ENCODE peak calls at places on chromosomes 5 and 9, in eight cellular contexts. K is HFFc6, W is fibroblast of mammary gland, S is psoas muscle, Q is uterus, R is PC-3, J is choroid plexus epithelial cell, F is mesothelial cell of epicardium. H is an unnamed sample.

GRCh38 chr5:77010281-77010680 is 19.9 kb upstream of the AGGF1 start:
- DNase-seq in K (no peak), W (no peak), S (no peak), Q (no peak), R (no peak), J (no peak), F (no peak), H (no peak)

GRCh38 chr5:91126888-91127287 is 256.2 kb downstream of the ARRDC3 start:
- DNase-seq in K (no peak), W (no peak), S (no peak), Q (no peak), R (no peak), J (no peak), F (no peak), H (no peak)

GRCh38 chr5:18394154-18394804 is 760.0 kb downstream of the TAF11L14 start:
- DNase-seq in K (peak; percentile 13), W (peak; percentile 49), S (peak; percentile 52), Q (no peak), R (peak; percentile 87), J (peak; percentile 61), F (peak; percentile 85), H (peak; percentile 60)

GRCh38 chr5:33432656-33433055 is 8.1 kb upstream of the TARS1 start:
- DNase-seq in K (no peak), W (no peak), S (no peak), Q (no peak), R (no peak), J (no peak), F (no peak), H (no peak)

GRCh38 chr9:124149992-124150391 is 107.8 kb upstream of the NEK6 start:
- DNase-seq in K (no peak), W (peak; percentile 34), S (no peak), Q (no peak), R (peak; percentile 19), J (peak; percentile 31), F (no peak), H (peak; percentile 45)

GRCh38 chr5:126234563-126235195 is 188.5 kb upstream of the GRAMD2B start:
- DNase-seq in K (no peak), W (peak; percentile 33), S (no peak), Q (no peak), R (peak; percentile 60), J (peak; percentile 66), F (no peak), H (peak; percentile 29)

GRCh38 chr5:130136300-130136699 is 232.0 kb downstream of the CHSY3 start:
- DNase-seq in K (no peak), W (peak; percentile 57), S (no peak), Q (no peak), R (no peak), J (no peak), F (no peak), H (no peak)

GRCh38 chr5:124660229-124661093 is 86.0 kb downstream of the ZNF608 start:
- DNase-seq in K (no peak), W (peak; percentile 66), S (no peak), Q (no peak), R (peak; percentile 67), J (peak; percentile 89), F (no peak), H (peak; percentile 58)

GRCh38 chr9:36559036-36559695 is 13.5 kb upstream of the MELK start:
- DNase-seq in K (peak; percentile 56), W (no peak), S (no peak), Q (no peak), R (no peak), J (peak; percentile 70), F (no peak), H (no peak)

GRCh38 chr5:15787676-15788075 is 287.7 kb downstream of the FBXL7 start:
- DNase-seq in K (no peak), W (no peak), S (no peak), Q (no peak), R (no peak), J (no peak), F (no peak), H (no peak)

GRCh38 chr5:151251001-151251551 is 1.9 kb upstream of the GM2A start:
- DNase-seq in K (no peak), W (no peak), S (no peak), Q (no peak), R (no peak), J (no peak), F (no peak), H (no peak)

GRCh38 chr5:7208911-7209310 is 187.0 kb upstream of the ADCY2 start:
- DNase-seq in K (no peak), W (no peak), S (peak; percentile 73), Q (no peak), R (no peak), J (no peak), F (no peak), H (no peak)

GRCh38 chr5:36028816-36029465 is 37.7 kb downstream of the UGT3A2 start:
- DNase-seq in K (no peak), W (no peak), S (no peak), Q (no peak), R (no peak), J (no peak), F (no peak), H (no peak)

GRCh38 chr9:127154390-127155191 is 32.2 kb upstream of the ANGPTL2 start:
- DNase-seq in K (peak; percentile 19), W (peak; percentile 79), S (peak; percentile 78), Q (peak; percentile 68), R (no peak), J (peak; percentile 75), F (no peak), H (no peak)

GRCh38 chr5:134141346-134142050 is 27.0 kb downstream of the TCF7 start:
- DNase-seq in K (peak; percentile 19), W (peak; percentile 10), S (peak; percentile 38), Q (no peak), R (peak; percentile 13), J (no peak), F (peak; percentile 26), H (no peak)

DNA sequence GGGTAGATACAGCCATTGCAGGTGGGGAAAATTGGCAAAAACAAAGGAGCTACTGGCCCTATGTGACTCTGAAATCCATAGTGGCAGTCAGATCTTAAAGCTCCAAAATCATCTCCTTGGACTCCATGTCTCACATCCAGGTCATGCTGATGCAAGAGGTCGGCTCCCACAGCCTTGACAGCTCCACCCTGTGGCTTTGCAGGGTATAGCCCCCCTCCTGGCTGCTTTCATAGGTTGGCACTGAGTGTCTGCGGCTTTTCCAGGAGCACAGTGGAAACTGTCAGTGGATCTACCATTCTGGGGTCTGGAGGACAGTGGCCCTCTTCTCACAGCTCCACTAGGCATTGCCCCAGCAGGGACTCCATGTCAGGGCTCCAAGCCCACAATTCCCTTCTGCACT is 1190.1 kb downstream of the CDH12 start:
- DNase-seq in K (no peak), W (no peak), S (no peak), Q (no peak), R (no peak), J (no peak), F (no peak), H (no peak)
- TF ChIP-seq CTCF in K (no peak), W (no peak), S (no peak), Q (no peak), R (peak; percentile 39), J (no peak), F (no peak), H (no peak)

GRCh38 chr9:69307446-69308216 is 17.4 kb upstream of the ENTREP1 start:
- DNase-seq in K (peak; percentile 55), W (no peak), S (no peak), Q (no peak), R (no peak), J (peak; percentile 84), F (no peak), H (no peak)
- TF ChIP-seq CTCF in K (peak; percentile 46), W (no peak), S (no peak), Q (no peak), R (no peak), J (no peak), F (no peak), H (no peak)

GRCh38 chr9:5146241-5146640 is 39.2 kb downstream of the INSL6 start:
- DNase-seq in K (no peak), W (no peak), S (no peak), Q (no peak), R (no peak), J (no peak), F (no peak), H (no peak)
- TF ChIP-seq CTCF in K (no peak), W (no peak), S (no peak), Q (no peak), R (no peak), J (no peak), F (no peak), H (no peak)

DNA sequence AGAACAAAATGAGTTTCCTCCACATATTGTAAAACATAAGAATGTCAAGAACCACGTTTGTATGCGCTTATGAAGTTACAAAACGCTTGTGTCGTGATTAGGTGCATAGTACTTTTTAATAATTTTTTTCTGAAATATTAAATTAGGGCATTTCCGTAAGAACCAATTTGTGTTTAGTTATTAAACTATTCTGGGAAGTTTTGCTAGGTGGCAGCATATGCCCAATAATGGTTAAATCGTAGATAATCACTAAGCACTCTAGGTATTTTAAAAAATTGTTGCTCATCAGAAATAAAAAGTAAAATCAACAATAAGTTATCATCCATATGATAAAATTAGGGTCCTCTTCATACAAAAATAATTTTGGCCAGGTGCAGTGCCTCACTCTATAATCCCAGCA is 5.4 kb downstream of the SRFBP1 start:
- DNase-seq in K (peak; percentile 18), W (peak; percentile 62), S (no peak), Q (no peak), R (peak; percentile 33), J (peak; percentile 80), F (no peak), H (no peak)
- TF ChIP-seq CTCF in K (peak; percentile 76), W (peak; percentile 40), S (peak; percentile 27), Q (peak; percentile 18), R (peak; percentile 58), J (peak; percentile 54), F (no peak), H (peak; percentile 55)

DNA sequence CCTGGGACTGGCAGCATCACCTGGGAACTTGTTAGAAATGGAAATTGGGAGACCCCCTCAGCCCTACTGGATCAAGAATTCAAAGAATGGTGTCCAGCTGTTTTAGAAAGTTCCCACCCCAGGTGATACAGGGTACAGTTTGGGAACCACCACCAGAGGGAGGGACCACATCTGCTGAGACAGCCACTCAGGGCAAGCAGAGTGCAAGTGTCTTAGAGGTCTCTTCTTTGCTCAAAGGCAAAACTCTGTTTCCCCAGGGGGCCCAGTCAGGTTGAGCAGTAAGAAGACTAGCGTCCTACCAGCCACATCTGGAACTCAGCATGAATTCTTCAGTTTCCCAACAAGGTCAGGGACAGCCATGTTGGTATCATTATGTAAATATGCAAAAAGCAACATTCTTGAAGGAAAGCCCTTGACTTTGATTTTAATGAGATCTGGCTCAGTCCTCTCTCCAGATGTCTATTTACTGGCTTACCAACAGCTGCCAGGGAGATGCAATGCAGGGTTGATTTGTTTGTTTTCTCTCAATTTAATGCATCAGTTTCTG is 46.6 kb downstream of the TGFBI start:
- DNase-seq in K (no peak), W (no peak), S (no peak), Q (no peak), R (no peak), J (peak; percentile 75), F (peak; percentile 11), H (no peak)
- TF ChIP-seq CTCF in K (peak; percentile 28), W (no peak), S (no peak), Q (no peak), R (no peak), J (peak; percentile 39), F (no peak), H (no peak)